ENCODE peak calls at places on chromosomes 7 and 10, in seven cellular contexts. K is H9, C is mesendoderm, J is IMR-90, Y is trophoblast cell, A is neuronal stem cell, O is H1. L is an unnamed sample. For H3K27me3, the result is how much of the 10 kb centered on the place peaks cover.

GRCh38 chr10:299512-299911 is 164.3 kb downstream of the ZMYND11 start:
- DNase-seq in K (no peak), A (no peak), J (no peak), C (no peak), O (no peak), Y (no peak), L (no peak)

GRCh38 chr7:17097668-17098297 is 200.7 kb upstream of the AHR start:
- DNase-seq in A (no peak), C (no peak), K (no peak), Y (peak), O (no peak), J (peak), L (no peak)

GRCh38 chr10:37552881-37553280 is 304.5 kb downstream of the ZNF248 start:
- DNase-seq in O (no peak), A (no peak), K (no peak), Y (no peak), C (no peak), J (no peak), L (no peak)

GRCh38 chr10:129277080-129277479 is 190.0 kb upstream of the MGMT start:
- DNase-seq in C (no peak), O (no peak), K (no peak), A (no peak), Y (no peak), J (no peak), L (no peak)

GRCh38 chr10:2772791-2773644 is 294.3 kb upstream of the PFKP start:
- DNase-seq in A (peak), J (no peak), K (no peak), C (no peak), O (no peak), Y (no peak), L (no peak)

GRCh38 chr7:47622946-47623640 is 41.2 kb upstream of the TNS3 start:
- DNase-seq in O (no peak), J (peak), Y (peak), K (no peak), A (no peak), C (peak), L (peak)

GRCh38 chr10:94042814-94043175 is 49.1 kb downstream of the PLCE1 start:
- DNase-seq in Y (no peak), C (no peak), A (no peak), O (no peak), K (no peak), J (no peak), L (no peak)

GRCh38 chr7:19944363-19945120 is 171.1 kb upstream of the TMEM196 start:
- DNase-seq in A (no peak), Y (peak), J (no peak), K (no peak), O (no peak), C (no peak), L (no peak)

GRCh38 chr7:91913612-91914011 is 27.1 kb upstream of the AKAP9 start:
- DNase-seq in A (no peak), K (no peak), C (no peak), J (peak), O (no peak), Y (no peak), L (no peak)

GRCh38 chr7:110548372-110548771 is 542.6 kb upstream of the LRRN3 start:
- DNase-seq in O (no peak), A (no peak), K (no peak), C (no peak), J (peak), Y (peak), L (no peak)

GRCh38 chr7:23404546-23405239 is 65.6 kb downstream of the IGF2BP3 start:
- DNase-seq in K (no peak), O (no peak), Y (no peak), C (no peak), A (no peak), J (no peak), L (peak)

GRCh38 chr10:51176976-51177690 is 102.8 kb downstream of the PRKG1 start:
- DNase-seq in A (no peak), J (peak), Y (peak), K (no peak), O (no peak), C (no peak), L (peak)

GRCh38 chr10:124521429-124521871 is 59.8 kb downstream of the LHPP start:
- DNase-seq in J (no peak), C (no peak), K (no peak), Y (no peak), A (no peak), O (no peak), L (no peak)

GRCh38 chr10:77889277-77889903 is 37.2 kb downstream of the DLG5 start:
- DNase-seq in J (no peak), A (peak), K (peak), C (peak), O (no peak), Y (peak), L (peak)

GRCh38 chr10:77884181-77884580 is 42.4 kb downstream of the DLG5 start:
- DNase-seq in O (no peak), A (no peak), C (no peak), J (no peak), K (no peak), Y (no peak), L (no peak)

GRCh38 chr10:77888356-77888703 is 38.2 kb downstream of the DLG5 start:
- DNase-seq in A (no peak), J (no peak), C (no peak), O (no peak), K (no peak), Y (no peak), L (no peak)

GRCh38 chr10:77887631-77888355 is 38.8 kb downstream of the DLG5 start:
- DNase-seq in O (no peak), A (no peak), J (no peak), C (no peak), Y (peak), K (no peak), L (no peak)

GRCh38 chr10:77886795-77887355 is 39.7 kb downstream of the DLG5 start:
- DNase-seq in C (no peak), A (no peak), J (no peak), O (no peak), K (no peak), Y (no peak), L (no peak)
- H2AK5ac ChIP-seq in C (no peak), A (no peak), J (peak), O (peak), K (no peak), Y (peak), L (no peak)

GRCh38 chr7:1598961-1599360 is 29.1 kb upstream of the PSMG3 start:
- DNase-seq in O (no peak), C (no peak), Y (no peak), K (no peak), A (no peak), J (no peak), L (no peak)

GRCh38 chr7:1597791-1598190 is 28.0 kb upstream of the PSMG3 start:
- DNase-seq in C (no peak), A (no peak), Y (no peak), K (no peak), O (no peak), J (no peak), L (no peak)

GRCh38 chr7:1597361-1597760 is 27.5 kb upstream of the PSMG3 start:
- DNase-seq in A (no peak), J (no peak), O (no peak), Y (no peak), C (no peak), K (no peak), L (no peak)

GRCh38 chr7:1599571-1600395 is 30.0 kb upstream of the PSMG3 start:
- DNase-seq in A (no peak), O (no peak), K (no peak), Y (no peak), C (no peak), J (no peak), L (no peak)

GRCh38 chr7:1598286-1598685 is 28.5 kb upstream of the PSMG3 start:
- DNase-seq in J (no peak), Y (no peak), K (no peak), C (no peak), A (no peak), O (no peak), L (no peak)
- H3K27me3 ChIP-seq in J (under half), Y (under half), K (under half), C (under half), A (under half), O (under half), L (half or more)

GRCh38 chr10:18100664-18101063 is 39.6 kb upstream of the CACNB2 start:
- DNase-seq in Y (peak), O (no peak), C (no peak), J (peak), A (no peak), K (no peak), L (no peak)

GRCh38 chr10:18102404-18102803 is 37.8 kb upstream of the CACNB2 start:
- DNase-seq in J (no peak), K (no peak), Y (no peak), O (no peak), A (no peak), C (no peak), L (no peak)

GRCh38 chr10:18099420-18099819 is 40.8 kb upstream of the CACNB2 start:
- DNase-seq in Y (no peak), C (no peak), K (no peak), J (peak), A (no peak), O (no peak), L (no peak)

GRCh38 chr10:18109471-18109870 is 30.8 kb upstream of the CACNB2 start:
- DNase-seq in K (no peak), J (no peak), Y (no peak), C (no peak), A (no peak), O (no peak), L (no peak)

DNA sequence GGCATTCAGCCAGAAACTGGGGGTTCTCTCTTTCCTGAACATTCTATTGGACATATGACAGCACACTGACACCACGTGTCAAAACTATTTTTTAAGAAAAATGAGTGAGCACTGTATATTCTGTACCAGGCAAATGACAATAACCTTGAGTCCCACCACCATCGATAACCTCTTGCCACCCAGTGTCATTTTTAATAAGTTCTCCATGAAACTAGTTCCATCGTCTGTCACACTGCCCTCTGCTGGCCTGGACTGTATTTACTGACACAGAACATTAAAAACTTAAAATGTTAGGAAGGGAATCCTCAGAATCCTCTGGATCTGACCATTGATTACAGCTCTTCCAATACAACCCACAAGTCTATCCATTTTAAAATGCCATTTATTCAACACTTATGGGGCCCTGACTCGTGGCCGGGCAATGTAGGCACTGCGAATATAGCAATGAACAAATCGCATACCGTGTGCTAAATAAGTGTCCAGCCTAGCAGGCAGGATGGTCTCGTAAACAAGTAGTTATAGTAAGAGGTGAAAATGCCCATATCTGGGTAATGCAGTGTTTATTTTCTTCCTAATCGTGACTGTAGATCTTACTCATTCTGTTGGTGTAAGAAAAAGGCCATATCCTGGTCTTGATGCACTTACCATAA is 35.9 kb upstream of the CACNB2 start:
- DNase-seq in J (peak), K (peak), O (no peak), Y (peak), C (peak), A (peak), L (peak)
- H2AK5ac ChIP-seq in J (no peak), K (no peak), O (no peak), Y (no peak), C (no peak), A (no peak), L (no peak)

GRCh38 chr7:157699357-157700013 is 362.7 kb downstream of the DNAJB6 start:
- DNase-seq in Y (no peak), A (no peak), O (no peak), C (no peak), K (no peak), J (no peak), L (no peak)
- H3K27me3 ChIP-seq in Y (under half), A (under half), O (under half), C (under half), K (under half), J (under half), L (under half)

GRCh38 chr10:20237091-20237570 is 420.9 kb downstream of the PLXDC2 start:
- DNase-seq in A (no peak), J (no peak), Y (no peak), K (no peak), O (no peak), C (no peak), L (no peak)

DNA sequence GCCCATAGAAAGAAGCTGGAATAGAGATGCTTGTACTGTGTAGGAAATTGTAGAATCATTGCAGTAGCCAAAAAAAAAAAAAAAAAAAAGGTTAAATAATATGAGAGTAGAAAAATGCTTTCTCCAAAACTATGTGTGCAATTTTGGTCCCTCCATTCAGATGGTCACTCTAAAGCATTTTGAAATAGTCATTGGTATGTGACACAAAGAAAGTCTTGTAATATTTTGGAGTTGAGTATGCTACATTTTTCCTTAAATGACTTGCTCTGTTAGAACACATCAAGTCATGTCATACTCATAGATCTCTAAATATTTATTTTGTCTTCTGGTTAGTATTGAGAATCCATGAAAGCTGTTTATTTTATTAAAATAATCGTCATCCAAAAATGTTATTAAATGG is 424.4 kb downstream of the PLXDC2 start:
- DNase-seq in O (no peak), K (no peak), C (no peak), J (no peak), Y (peak), A (no peak), L (no peak)
- H2AK5ac ChIP-seq in O (no peak), K (no peak), C (no peak), J (no peak), Y (no peak), A (no peak), L (no peak)

GRCh38 chr10:47369251-47369894 is 14.7 kb downstream of the ZNF488 start:
- DNase-seq in A (no peak), J (no peak), Y (no peak), C (no peak), K (peak), O (no peak), L (no peak)

GRCh38 chr10:47371629-47372485 is 12.2 kb downstream of the ZNF488 start:
- DNase-seq in C (no peak), O (no peak), A (no peak), J (no peak), K (peak), Y (no peak), L (no peak)

GRCh38 chr10:47370878-47371277 is 13.2 kb downstream of the ZNF488 start:
- DNase-seq in Y (no peak), C (no peak), J (no peak), O (no peak), A (no peak), K (peak), L (no peak)

GRCh38 chr10:47368431-47369180 is 15.5 kb downstream of the ZNF488 start:
- DNase-seq in A (no peak), C (no peak), Y (no peak), O (no peak), K (peak), J (no peak), L (no peak)

DNA sequence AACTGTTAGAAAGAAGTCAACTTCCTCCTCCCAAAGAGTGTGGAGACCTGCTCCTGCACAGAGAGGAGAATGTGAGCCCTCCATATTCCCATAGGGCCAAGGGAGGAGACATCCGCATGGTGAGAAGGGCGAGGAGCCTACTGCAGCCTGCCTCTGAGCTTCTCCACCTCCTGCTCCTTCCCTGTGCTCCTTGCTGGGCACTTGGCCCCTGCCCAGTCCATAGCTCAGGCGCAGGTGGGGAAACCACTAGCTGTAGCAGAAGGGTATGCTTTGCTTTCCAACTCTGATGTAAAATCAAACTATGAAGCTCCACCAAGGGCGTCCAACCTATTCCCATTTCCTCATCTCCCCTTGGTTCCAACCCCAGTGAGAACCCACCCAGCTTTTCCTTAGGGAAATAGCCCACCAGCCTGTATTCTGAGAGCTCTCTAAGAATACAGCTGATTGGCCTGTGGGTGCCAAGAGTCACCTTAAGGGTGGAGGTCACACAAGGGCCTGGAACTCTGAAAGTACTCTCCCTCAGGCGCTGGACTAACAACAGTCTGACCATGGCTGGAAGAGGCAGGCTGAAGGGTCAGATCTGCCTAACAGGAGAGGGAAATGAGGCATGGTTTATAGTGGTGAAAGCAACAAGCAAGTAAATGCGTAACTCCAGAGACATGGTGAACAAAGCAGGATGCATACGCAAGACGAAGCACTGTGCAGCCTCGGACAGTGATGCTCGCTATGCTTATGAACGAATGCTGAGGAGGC is 13.9 kb downstream of the ZNF488 start:
- DNase-seq in Y (no peak), J (no peak), C (no peak), O (no peak), K (peak), A (no peak), L (no peak)
- H3K27me3 ChIP-seq in Y (under half), J (under half), C (under half), O (under half), K (under half), A (under half), L (half or more)

L was measured in mesenchymal stem cell.